ENCODE peak calls at places on chromosomes 12 and 14, in eight cellular contexts. E is hypothalamus, F is DMS 273 treated with DMSO at 0.1 percent for 48 hours, U is Calu3, I is kidney tubule cell, N is aorta, L is NCI-H187, M is D721Med. O is an unnamed sample.

GRCh38 chr12:22287776-22288621 is 46.5 kb downstream of the ST8SIA1 start:
- DNase-seq in U (no peak), F (no peak), N (no peak), I (peak), L (no peak), M (no peak), E (no peak), O (no peak)

GRCh38 chr12:230925-231671 is 17.1 kb upstream of the SLC6A12 start:
- DNase-seq in E (no peak), U (no peak), I (no peak), F (no peak), M (no peak), N (no peak), L (no peak), O (peak)

GRCh38 chr12:34396006-34396860 is 373.9 kb downstream of the ALG10 start:
- DNase-seq in F (no peak), M (no peak), N (peak), L (no peak), I (no peak), U (no peak), E (no peak), O (peak)

GRCh38 chr14:61385002-61385685 is 63.8 kb downstream of the PRKCH start:
- DNase-seq in U (no peak), N (no peak), M (no peak), L (no peak), I (no peak), F (no peak), E (no peak), O (no peak)

GRCh38 chr12:76266797-76267196 is 81.4 kb downstream of the BBS10 start:
- DNase-seq in M (no peak), E (no peak), F (no peak), U (no peak), N (no peak), L (no peak), I (peak), O (no peak)

GRCh38 chr14:105737504-105738246 is 211.3 kb downstream of the TMEM121 start:
- DNase-seq in F (no peak), E (no peak), M (no peak), U (no peak), L (no peak), N (no peak), I (no peak), O (no peak)

GRCh38 chr12:24222968-24223367 is 273.5 kb upstream of the SOX5 start:
- DNase-seq in M (no peak), I (peak), L (no peak), N (no peak), F (no peak), E (no peak), U (no peak), O (no peak)

GRCh38 chr12:23816394-23816851 is 133.0 kb downstream of the SOX5 start:
- DNase-seq in L (no peak), I (no peak), F (no peak), N (no peak), E (no peak), U (no peak), M (no peak), O (no peak)

GRCh38 chr14:23056956-23057756 is at the start of gene CDH24:
- DNase-seq in E (no peak), I (peak), M (peak), L (no peak), U (peak), N (peak), F (no peak), O (no peak)

GRCh38 chr14:92540472-92541048 is 27.0 kb downstream of the RIN3 start:
- DNase-seq in N (peak), U (peak), L (no peak), M (no peak), F (peak), E (peak), I (peak), O (peak)

GRCh38 chr14:64095620-64096019 is 198.6 kb downstream of the ESR2 start:
- DNase-seq in E (no peak), U (no peak), M (no peak), I (no peak), F (no peak), N (no peak), L (no peak), O (no peak)

GRCh38 chr14:52031781-52032180 is 37.1 kb downstream of the NID2 start:
- DNase-seq in M (no peak), E (no peak), F (no peak), I (no peak), L (no peak), U (no peak), N (peak), O (no peak)

GRCh38 chr12:47218191-47218654 is 138.5 kb upstream of the AMIGO2 start:
- DNase-seq in U (no peak), I (no peak), L (no peak), M (no peak), E (no peak), N (no peak), F (no peak), O (no peak)

GRCh38 chr12:124592481-124593160 is 25.2 kb upstream of the NCOR2 start:
- DNase-seq in L (no peak), F (no peak), U (no peak), N (peak), E (no peak), M (no peak), I (no peak), O (no peak)

GRCh38 chr12:65192963-65193516 is 23.7 kb downstream of the LEMD3 start:
- DNase-seq in N (no peak), U (peak), M (no peak), E (no peak), L (no peak), F (no peak), I (no peak), O (no peak)

GRCh38 chr12:22396735-22397134 is 62.2 kb upstream of the ST8SIA1 start:
- DNase-seq in F (no peak), L (no peak), M (no peak), E (no peak), N (no peak), I (no peak), U (no peak), O (no peak)

GRCh38 chr12:53811606-53812005 is 59.8 kb upstream of the CISTR start:
- DNase-seq in I (no peak), N (no peak), M (no peak), E (no peak), U (no peak), L (no peak), F (no peak), O (no peak)

GRCh38 chr14:104314251-104314941 is 176.0 kb downstream of the KIF26A start:
- DNase-seq in L (no peak), F (no peak), N (peak), U (no peak), M (no peak), I (no peak), E (no peak), O (peak)

GRCh38 chr12:21939435-21939834 is 1.8 kb downstream of the ABCC9 start:
- DNase-seq in E (no peak), I (no peak), N (no peak), U (no peak), M (no peak), F (no peak), L (no peak), O (no peak)

GRCh38 chr14:73834258-73834620 is 17.4 kb upstream of the PTGR2 start:
- DNase-seq in N (no peak), F (no peak), U (no peak), M (no peak), I (no peak), E (no peak), L (no peak), O (no peak)

GRCh38 chr14:103552011-103552797 is 10.3 kb downstream of the BAG5 start:
- DNase-seq in M (no peak), F (no peak), E (no peak), L (no peak), N (peak), I (peak), U (no peak), O (peak)

GRCh38 chr12:27571463-27571862 is 47.5 kb downstream of the PPFIBP1 start:
- DNase-seq in F (no peak), N (no peak), L (no peak), I (peak), U (no peak), E (no peak), M (no peak), O (no peak)

GRCh38 chr12:7756993-7757392 is 8.0 kb upstream of the NANOGNB start:
- DNase-seq in E (no peak), L (no peak), F (no peak), U (no peak), M (no peak), I (no peak), N (no peak), O (no peak)

GRCh38 chr14:102223682-102224081 is 81.3 kb downstream of the MOK start:
- DNase-seq in L (no peak), M (no peak), N (peak), E (no peak), F (no peak), U (no peak), I (no peak), O (no peak)